ENCODE peak calls at places on chromosomes 2 and 18, in seven cellular contexts. One of them, this sample, is unnamed.

GRCh38 chr2:33975498-33975897 is 376.4 kb upstream of the FAM98A start:
- DNase-seq in H1: no peak
- DNase-seq in Panc1: no peak
- DNase-seq in K562: no peak
- DNase-seq in SK-N-SH: no peak
- DNase-seq in GM12878: no peak
- DNase-seq in HepG2: no peak
- DNase-seq in this sample: no peak

GRCh38 chr2:149313512-149313972 is 16.8 kb upstream of the LYPD6 start:
- DNase-seq in K562: peak; percentile 80
- DNase-seq in GM12878: peak; percentile 9
- DNase-seq in Panc1: peak; percentile 15
- DNase-seq in H1: no peak
- DNase-seq in SK-N-SH: peak; percentile 85
- DNase-seq in HepG2: peak; percentile 52
- DNase-seq in this sample: peak; percentile 40

GRCh38 chr2:241804326-241805276 is 4.4 kb upstream of the NEU4 start:
- DNase-seq in SK-N-SH: peak; percentile 62
- DNase-seq in Panc1: no peak
- DNase-seq in HepG2: peak; percentile 34
- DNase-seq in H1: no peak
- DNase-seq in GM12878: no peak
- DNase-seq in K562: peak; percentile 21
- DNase-seq in this sample: no peak

GRCh38 chr2:120793682-120794403 is 58.2 kb downstream of the GLI2 start:
- DNase-seq in H1: no peak
- DNase-seq in HepG2: no peak
- DNase-seq in GM12878: no peak
- DNase-seq in Panc1: no peak
- DNase-seq in SK-N-SH: no peak
- DNase-seq in K562: no peak
- DNase-seq in this sample: no peak

GRCh38 chr2:85160946-85161625 is 27.9 kb downstream of the TCF7L1 start:
- DNase-seq in Panc1: no peak
- DNase-seq in GM12878: no peak
- DNase-seq in SK-N-SH: no peak
- DNase-seq in H1: no peak
- DNase-seq in K562: no peak
- DNase-seq in HepG2: no peak
- DNase-seq in this sample: no peak

GRCh38 chr2:75920721-75921551 is 210.2 kb upstream of the GCFC2 start:
- DNase-seq in SK-N-SH: no peak
- DNase-seq in H1: no peak
- DNase-seq in HepG2: no peak
- DNase-seq in Panc1: no peak
- DNase-seq in GM12878: no peak
- DNase-seq in K562: no peak
- DNase-seq in this sample: no peak

GRCh38 chr18:79068299-79068945 is 772 bp upstream of the ATP9B start:
- DNase-seq in GM12878: peak; percentile 11
- DNase-seq in H1: no peak
- DNase-seq in K562: no peak
- DNase-seq in SK-N-SH: no peak
- DNase-seq in Panc1: no peak
- DNase-seq in HepG2: no peak
- DNase-seq in this sample: no peak

GRCh38 chr2:48568551-48568950 is 38.6 kb downstream of the STON1 start:
- DNase-seq in SK-N-SH: no peak
- DNase-seq in H1: no peak
- DNase-seq in GM12878: no peak
- DNase-seq in K562: no peak
- DNase-seq in HepG2: no peak
- DNase-seq in Panc1: no peak
- DNase-seq in this sample: no peak

GRCh38 chr18:64330161-64330560 is 181.3 kb upstream of the LINC00305 start:
- DNase-seq in Panc1: no peak
- DNase-seq in SK-N-SH: no peak
- DNase-seq in HepG2: no peak
- DNase-seq in H1: no peak
- DNase-seq in GM12878: no peak
- DNase-seq in K562: no peak
- DNase-seq in this sample: no peak

GRCh38 chr2:111617299-111617803 is 266.6 kb downstream of the ANAPC1 start:
- DNase-seq in HepG2: peak; percentile 85
- DNase-seq in GM12878: no peak
- DNase-seq in Panc1: no peak
- DNase-seq in K562: no peak
- DNase-seq in SK-N-SH: no peak
- DNase-seq in H1: no peak
- DNase-seq in this sample: peak; percentile 40

GRCh38 chr2:3956892-3957291 is 253.5 kb downstream of the DCDC2C start:
- DNase-seq in GM12878: no peak
- DNase-seq in Panc1: no peak
- DNase-seq in K562: no peak
- DNase-seq in H1: no peak
- DNase-seq in SK-N-SH: no peak
- DNase-seq in HepG2: no peak
- DNase-seq in this sample: no peak

GRCh38 chr2:85148190-85148589 is 15.0 kb downstream of the TCF7L1 start:
- DNase-seq in Panc1: no peak
- DNase-seq in K562: no peak
- DNase-seq in HepG2: no peak
- DNase-seq in GM12878: no peak
- DNase-seq in H1: no peak
- DNase-seq in SK-N-SH: no peak
- DNase-seq in this sample: no peak

GRCh38 chr2:27117995-27118524 is 868 bp downstream of the CGREF1 start:
- DNase-seq in GM12878: no peak
- DNase-seq in Panc1: no peak
- DNase-seq in H1: no peak
- DNase-seq in HepG2: no peak
- DNase-seq in K562: no peak
- DNase-seq in SK-N-SH: peak; percentile 52
- DNase-seq in this sample: no peak

GRCh38 chr18:46939337-46939963 is 22.0 kb downstream of the KATNAL2 start:
- DNase-seq in K562: no peak
- DNase-seq in HepG2: peak; percentile 15
- DNase-seq in SK-N-SH: no peak
- DNase-seq in GM12878: no peak
- DNase-seq in H1: no peak
- DNase-seq in Panc1: no peak
- DNase-seq in this sample: no peak

GRCh38 chr2:199485732-199486335 is 28.1 kb upstream of the SATB2 start:
- DNase-seq in SK-N-SH: no peak
- DNase-seq in H1: no peak
- DNase-seq in K562: peak; percentile 61
- DNase-seq in HepG2: peak; percentile 64
- DNase-seq in GM12878: no peak
- DNase-seq in Panc1: no peak
- DNase-seq in this sample: peak; percentile 57

GRCh38 chr18:49030692-49031443 is 80.1 kb upstream of the SMAD7 start:
- DNase-seq in HepG2: no peak
- DNase-seq in GM12878: no peak
- DNase-seq in H1: no peak
- DNase-seq in K562: no peak
- DNase-seq in SK-N-SH: no peak
- DNase-seq in Panc1: no peak
- DNase-seq in this sample: no peak

GRCh38 chr2:96146881-96147592 is 1.8 kb upstream of the DUSP2 start:
- DNase-seq in SK-N-SH: peak; percentile 85
- DNase-seq in HepG2: no peak
- DNase-seq in K562: no peak
- DNase-seq in H1: no peak
- DNase-seq in GM12878: no peak
- DNase-seq in Panc1: no peak
- DNase-seq in this sample: no peak

GRCh38 chr18:77103991-77104521 is 28.5 kb downstream of the MBP start:
- DNase-seq in GM12878: no peak
- DNase-seq in K562: no peak
- DNase-seq in Panc1: no peak
- DNase-seq in SK-N-SH: no peak
- DNase-seq in HepG2: no peak
- DNase-seq in H1: no peak
- DNase-seq in this sample: no peak

GRCh38 chr18:2173464-2173863 is 397.8 kb downstream of the METTL4 start:
- DNase-seq in HepG2: no peak
- DNase-seq in H1: no peak
- DNase-seq in Panc1: no peak
- DNase-seq in GM12878: no peak
- DNase-seq in K562: no peak
- DNase-seq in SK-N-SH: no peak
- DNase-seq in this sample: no peak

GRCh38 chr2:232275670-232276069 is 102.9 kb upstream of the ALPP start:
- DNase-seq in Panc1: no peak
- DNase-seq in HepG2: no peak
- DNase-seq in SK-N-SH: no peak
- DNase-seq in H1: no peak
- DNase-seq in K562: no peak
- DNase-seq in GM12878: no peak
- DNase-seq in this sample: no peak

GRCh38 chr2:239561448-239562001 is 160.7 kb upstream of the HDAC4 start:
- DNase-seq in K562: no peak
- DNase-seq in Panc1: no peak
- DNase-seq in SK-N-SH: peak; percentile 87
- DNase-seq in H1: no peak
- DNase-seq in GM12878: no peak
- DNase-seq in HepG2: no peak
- DNase-seq in this sample: no peak

GRCh38 chr2:127386764-127387654 is 766 bp downstream of the MAP3K2 start:
- DNase-seq in SK-N-SH: peak; percentile 89
- DNase-seq in GM12878: no peak
- DNase-seq in K562: peak; percentile 78
- DNase-seq in HepG2: peak; percentile 91
- DNase-seq in Panc1: no peak
- DNase-seq in H1: no peak
- DNase-seq in this sample: peak; percentile 65

GRCh38 chr18:13562494-13563029 is 163.8 kb downstream of the FAM210A start:
- DNase-seq in K562: no peak
- DNase-seq in SK-N-SH: no peak
- DNase-seq in HepG2: no peak
- DNase-seq in GM12878: peak; percentile 93
- DNase-seq in H1: no peak
- DNase-seq in Panc1: no peak
- DNase-seq in this sample: no peak
- TF ChIP-seq SIN3A in K562: no peak
- TF ChIP-seq SIN3A in SK-N-SH: no peak
- TF ChIP-seq SIN3A in HepG2: no peak
- TF ChIP-seq SIN3A in GM12878: no peak
- TF ChIP-seq SIN3A in H1: no peak
- TF ChIP-seq SIN3A in Panc1: no peak
- TF ChIP-seq SIN3A in this sample: no peak

GRCh38 chr2:226063704-226064390 is 664.3 kb downstream of the NYAP2 start:
- DNase-seq in Panc1: no peak
- DNase-seq in K562: no peak
- DNase-seq in GM12878: no peak
- DNase-seq in HepG2: no peak
- DNase-seq in H1: no peak
- DNase-seq in SK-N-SH: no peak
- DNase-seq in this sample: peak; percentile 96
- TF ChIP-seq SIN3A in Panc1: no peak
- TF ChIP-seq SIN3A in K562: no peak
- TF ChIP-seq SIN3A in GM12878: no peak
- TF ChIP-seq SIN3A in HepG2: no peak
- TF ChIP-seq SIN3A in H1: no peak
- TF ChIP-seq SIN3A in SK-N-SH: no peak
- TF ChIP-seq SIN3A in this sample: peak; percentile 52

DNA sequence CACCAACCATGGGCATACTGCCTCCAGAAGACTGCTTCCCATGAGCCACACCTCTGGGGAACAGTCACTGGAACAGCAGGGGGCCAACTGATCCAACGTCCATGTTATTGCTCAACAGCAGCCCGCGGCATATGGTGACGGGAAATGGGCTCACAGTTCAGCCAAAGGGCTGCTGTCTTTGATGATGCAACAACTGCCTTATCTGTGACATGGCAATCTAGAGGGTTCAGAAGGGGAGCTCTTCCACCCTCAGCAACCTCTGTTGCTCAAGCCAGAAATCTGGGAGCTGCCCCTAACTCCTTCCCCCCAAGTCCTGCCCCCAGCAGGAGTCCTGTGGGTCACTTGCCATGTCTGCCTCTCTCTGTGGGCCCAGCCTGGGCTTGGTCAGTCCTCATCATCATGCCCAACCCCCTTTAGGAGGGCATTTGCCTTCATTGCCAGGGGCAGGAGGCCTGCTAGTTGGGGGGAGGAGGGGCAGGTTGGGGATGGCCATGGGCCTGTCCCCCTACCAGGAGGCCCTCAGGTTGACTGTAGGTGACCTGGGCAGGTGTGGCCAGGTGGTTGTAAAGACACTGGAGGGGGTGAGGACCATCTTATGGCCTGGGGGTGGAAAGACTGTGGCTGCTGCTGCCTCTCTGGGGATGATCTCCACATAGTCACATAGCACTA is 212.9 kb downstream of the CYP26B1 start:
- DNase-seq in H1: no peak
- DNase-seq in K562: peak; percentile 8
- DNase-seq in SK-N-SH: peak; percentile 4
- DNase-seq in Panc1: no peak
- DNase-seq in GM12878: no peak
- DNase-seq in HepG2: no peak
- DNase-seq in this sample: no peak
- TF ChIP-seq SIN3A in H1: no peak
- TF ChIP-seq SIN3A in K562: no peak
- TF ChIP-seq SIN3A in SK-N-SH: no peak
- TF ChIP-seq SIN3A in Panc1: no peak
- TF ChIP-seq SIN3A in GM12878: no peak
- TF ChIP-seq SIN3A in HepG2: no peak
- TF ChIP-seq SIN3A in this sample: no peak

DNA sequence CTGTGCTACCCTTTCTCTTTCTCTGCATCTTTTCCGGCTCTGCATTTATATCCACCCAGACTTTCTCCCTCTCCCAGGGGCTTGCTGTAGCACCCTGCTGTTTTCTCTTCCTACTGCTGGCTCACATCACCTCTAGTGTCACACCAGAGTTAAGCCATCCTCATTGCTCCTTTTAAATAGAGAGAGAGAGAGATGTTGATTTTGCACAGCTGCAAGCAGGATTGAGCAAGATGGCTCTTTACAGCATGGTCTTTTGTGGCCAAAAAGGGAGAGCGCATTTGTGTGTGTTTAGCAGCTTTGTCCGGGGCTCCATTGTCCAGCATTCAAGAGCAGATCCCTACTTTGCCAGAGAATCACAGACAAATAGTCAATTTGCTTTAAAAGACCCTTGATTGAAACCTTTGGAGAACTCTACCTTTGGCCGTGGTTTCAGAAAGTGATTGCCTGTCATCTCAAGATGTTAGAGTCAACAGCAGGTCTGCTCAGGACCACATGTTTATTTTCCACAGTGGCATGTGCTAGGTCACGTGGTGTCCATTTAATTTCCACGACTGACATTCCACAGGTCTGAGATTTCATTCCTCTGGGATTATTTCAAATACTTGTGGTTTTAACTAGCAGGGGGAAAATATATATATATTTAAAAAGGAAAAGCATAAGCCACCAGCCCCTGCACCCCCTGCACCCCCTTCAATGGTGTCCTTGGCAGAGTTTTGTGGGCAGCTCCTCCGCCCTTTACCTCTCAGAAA is 360.0 kb upstream of the SLC14A2 start:
- DNase-seq in Panc1: no peak
- DNase-seq in GM12878: no peak
- DNase-seq in SK-N-SH: no peak
- DNase-seq in HepG2: no peak
- DNase-seq in K562: no peak
- DNase-seq in H1: no peak
- DNase-seq in this sample: no peak
- TF ChIP-seq SIN3A in Panc1: no peak
- TF ChIP-seq SIN3A in GM12878: no peak
- TF ChIP-seq SIN3A in SK-N-SH: peak; percentile 61
- TF ChIP-seq SIN3A in HepG2: no peak
- TF ChIP-seq SIN3A in K562: no peak
- TF ChIP-seq SIN3A in H1: no peak
- TF ChIP-seq SIN3A in this sample: no peak

GRCh38 chr2:212536385-212537310 is 2.0 kb downstream of the ERBB4 start:
- DNase-seq in H1: no peak
- DNase-seq in SK-N-SH: peak; percentile 34
- DNase-seq in K562: no peak
- DNase-seq in Panc1: no peak
- DNase-seq in GM12878: no peak
- DNase-seq in HepG2: no peak
- DNase-seq in this sample: no peak
- TF ChIP-seq SIN3A in H1: no peak
- TF ChIP-seq SIN3A in SK-N-SH: no peak
- TF ChIP-seq SIN3A in K562: no peak
- TF ChIP-seq SIN3A in Panc1: no peak
- TF ChIP-seq SIN3A in GM12878: no peak
- TF ChIP-seq SIN3A in HepG2: no peak
- TF ChIP-seq SIN3A in this sample: no peak